ENCODE peak calls at places on chromosome 15, in five cellular contexts. Q is Peyer's patch, V is lower lobe of right lung, I is chondrocyte, U is NCI-H1105 treated with DMSO at 0.1 percent for 48 hours. X is an unnamed sample.

GRCh38 chr15:44468713-44469385 is 41.4 kb downstream of the CTDSPL2 start:
- DNase-seq in V (no peak), Q (no peak), U (no peak), I (no peak), X (no peak)

GRCh38 chr15:54722342-54722986 is 474.3 kb downstream of the RSL24D1 start:
- DNase-seq in V (no peak), Q (no peak), U (no peak), I (no peak), X (no peak)

GRCh38 chr15:40249477-40250303 is 10.8 kb downstream of the PAK6 start:
- DNase-seq in U (no peak), Q (peak), I (peak), V (peak), X (no peak)

GRCh38 chr15:60889006-60889405 is 340.1 kb downstream of the RORA start:
- DNase-seq in V (no peak), U (no peak), I (no peak), Q (no peak), X (no peak)

GRCh38 chr15:31228980-31229826 is 97.4 kb upstream of the KLF13 start:
- DNase-seq in V (peak), Q (peak), I (no peak), U (no peak), X (no peak)

GRCh38 chr15:73838795-73839565 is 34.4 kb upstream of the TBC1D21 start:
- DNase-seq in V (no peak), Q (no peak), U (no peak), I (no peak), X (no peak)

GRCh38 chr15:67922106-67922505 is 82.3 kb upstream of the RNU6-1 start:
- DNase-seq in I (no peak), U (no peak), V (no peak), Q (no peak), X (no peak)

GRCh38 chr15:84983711-84984110 is 2.1 kb downstream of the PDE8A start:
- DNase-seq in I (no peak), V (no peak), U (no peak), Q (no peak), X (no peak)

GRCh38 chr15:68298882-68299381 is 21.4 kb downstream of the FEM1B start:
- DNase-seq in Q (no peak), V (no peak), U (no peak), I (no peak), X (peak)

GRCh38 chr15:38195191-38195901 is 57.3 kb upstream of the SPRED1 start:
- DNase-seq in V (no peak), I (no peak), U (peak), Q (no peak), X (no peak)

GRCh38 chr15:39242345-39242744 is 338.5 kb upstream of the THBS1 start:
- DNase-seq in U (no peak), I (no peak), V (no peak), Q (no peak), X (no peak)

GRCh38 chr15:52234596-52235541 is 43.7 kb upstream of the GNB5 start:
- DNase-seq in U (no peak), I (no peak), Q (no peak), V (no peak), X (no peak)

GRCh38 chr15:84938726-84939125 is 42.9 kb upstream of the PDE8A start:
- DNase-seq in U (no peak), Q (no peak), I (no peak), V (no peak), X (no peak)

GRCh38 chr15:40744810-40745152 is 10.3 kb downstream of the RMDN3 start:
- DNase-seq in V (no peak), I (no peak), U (no peak), Q (no peak), X (no peak)

GRCh38 chr15:76196949-76197315 is 114.3 kb downstream of the ETFA start:
- DNase-seq in U (no peak), V (peak), I (no peak), Q (no peak), X (no peak)

GRCh38 chr15:75904241-75904631 is 558 bp downstream of the FBXO22 start:
- DNase-seq in Q (peak), U (peak), V (peak), I (no peak), X (no peak)

GRCh38 chr15:48147358-48147757 is 26.6 kb downstream of the SLC24A5 start:
- DNase-seq in V (no peak), I (no peak), Q (no peak), U (no peak), X (no peak)

GRCh38 chr15:98547255-98547654 is 101.1 kb upstream of the IGF1R start:
- DNase-seq in U (no peak), I (no peak), Q (no peak), V (no peak), X (no peak)

GRCh38 chr15:70014860-70015490 is 82.7 kb downstream of the TLE3 start:
- DNase-seq in U (no peak), Q (peak), V (peak), I (no peak), X (no peak)

GRCh38 chr15:55823191-55823670 is 80.3 kb upstream of the PRTG start:
- DNase-seq in Q (no peak), I (no peak), V (no peak), U (peak), X (no peak)

GRCh38 chr15:100973351-100974034 is 54.3 kb downstream of the LRRK1 start:
- DNase-seq in Q (peak), V (no peak), I (no peak), U (no peak), X (no peak)

GRCh38 chr15:29067949-29068348 is 182.2 kb downstream of the APBA2 start:
- DNase-seq in V (no peak), I (no peak), U (no peak), Q (no peak), X (no peak)

GRCh38 chr15:66578286-66578875 is 12.6 kb upstream of the LCTL start:
- DNase-seq in U (no peak), V (no peak), Q (peak), I (no peak), X (no peak)

GRCh38 chr15:68415501-68416157 is 16.3 kb downstream of the ITGA11 start:
- DNase-seq in V (no peak), U (no peak), Q (peak), I (no peak), X (no peak)

GRCh38 chr15:25671132-25671531 is 192.0 kb downstream of the ATP10A start:
- DNase-seq in U (no peak), V (no peak), I (no peak), Q (no peak), X (no peak)

GRCh38 chr15:57172925-57173324 is 203.4 kb upstream of the CGNL1 start:
- DNase-seq in Q (no peak), I (no peak), U (no peak), V (no peak), X (no peak)

GRCh38 chr15:37585966-37586656 is 348.3 kb upstream of the TMCO5A start:
- DNase-seq in V (no peak), I (no peak), Q (no peak), U (no peak), X (no peak)

GRCh38 chr15:58249646-58250312 is 111.6 kb downstream of the AQP9 start:
- DNase-seq in V (no peak), U (no peak), Q (no peak), I (no peak), X (no peak)

GRCh38 chr15:69604050-69604378 is 151.4 kb downstream of the RPLP1 start:
- DNase-seq in V (no peak), U (peak), I (no peak), Q (no peak), X (no peak)

GRCh38 chr15:66326051-66326450 is 30.4 kb downstream of the TIPIN start:
- DNase-seq in V (no peak), Q (no peak), U (no peak), I (no peak), X (no peak)

GRCh38 chr15:66855039-66855438 is 153.0 kb downstream of the SMAD6 start:
- DNase-seq in Q (no peak), V (no peak), U (no peak), I (no peak), X (no peak)